ENCODE peak calls at places on chromosomes 13 and 19, in four cellular contexts. One of them, this sample, is unnamed. For H3K9me3, the result is how much of the 10 kb centered on the place peaks cover.

GRCh38 chr13:48251616-48252081 is 18.6 kb downstream of the ITM2B start:
- DNase-seq in left lung: no peak
- DNase-seq in aorta: no peak
- DNase-seq in thoracic aorta: no peak
- DNase-seq in this sample: no peak

GRCh38 chr13:49649244-49649962 is 21.1 kb downstream of the ARL11 start:
- DNase-seq in aorta: no peak
- DNase-seq in thoracic aorta: no peak
- DNase-seq in left lung: no peak
- DNase-seq in this sample: no peak

GRCh38 chr13:109787135-109787954 is 962 bp upstream of the IRS2 start:
- DNase-seq in left lung: peak
- DNase-seq in thoracic aorta: no peak
- DNase-seq in aorta: no peak
- DNase-seq in this sample: no peak

GRCh38 chr13:35927554-35927953 is 203.6 kb downstream of the DCLK1 start:
- DNase-seq in left lung: no peak
- DNase-seq in aorta: no peak
- DNase-seq in thoracic aorta: peak
- DNase-seq in this sample: no peak

GRCh38 chr13:31731923-31732322 is 7.4 kb upstream of the RXFP2 start:
- DNase-seq in thoracic aorta: no peak
- DNase-seq in aorta: no peak
- DNase-seq in left lung: no peak
- DNase-seq in this sample: no peak

GRCh38 chr19:49690073-49690655 is 752 bp upstream of the CPT1C start:
- DNase-seq in thoracic aorta: no peak
- DNase-seq in left lung: no peak
- DNase-seq in aorta: no peak
- DNase-seq in this sample: no peak

GRCh38 chr13:109309625-109310363 is 476.6 kb downstream of the IRS2 start:
- DNase-seq in thoracic aorta: no peak
- DNase-seq in left lung: no peak
- DNase-seq in aorta: no peak
- DNase-seq in this sample: no peak

GRCh38 chr13:28037399-28037798 is 48.9 kb upstream of the URAD start:
- DNase-seq in thoracic aorta: no peak
- DNase-seq in aorta: no peak
- DNase-seq in left lung: no peak
- DNase-seq in this sample: no peak

GRCh38 chr13:21850013-21851006 is 179.4 kb downstream of the FGF9 start:
- DNase-seq in aorta: no peak
- DNase-seq in thoracic aorta: no peak
- DNase-seq in left lung: no peak
- DNase-seq in this sample: no peak

GRCh38 chr13:100210966-100211710 is 122.2 kb downstream of the PCCA start:
- DNase-seq in left lung: no peak
- DNase-seq in aorta: no peak
- DNase-seq in thoracic aorta: no peak
- DNase-seq in this sample: no peak

GRCh38 chr19:2477141-2477710 is 1.3 kb downstream of the GADD45B start:
- DNase-seq in thoracic aorta: no peak
- DNase-seq in left lung: peak
- DNase-seq in aorta: peak
- DNase-seq in this sample: no peak

GRCh38 chr13:113930711-113931637 is 42.9 kb downstream of the C13orf46 start:
- DNase-seq in thoracic aorta: peak
- DNase-seq in left lung: no peak
- DNase-seq in aorta: peak
- DNase-seq in this sample: peak

GRCh38 chr19:7894612-7895309 is 6.5 kb downstream of the LRRC8E start:
- DNase-seq in left lung: peak
- DNase-seq in aorta: no peak
- DNase-seq in thoracic aorta: no peak
- DNase-seq in this sample: no peak

GRCh38 chr19:12784394-12784870 is 6.9 kb upstream of the JUNB start:
- DNase-seq in left lung: no peak
- DNase-seq in aorta: no peak
- DNase-seq in thoracic aorta: no peak
- DNase-seq in this sample: no peak

GRCh38 chr19:48726573-48726972 is 7.0 kb upstream of the MAMSTR start:
- DNase-seq in left lung: no peak
- DNase-seq in thoracic aorta: no peak
- DNase-seq in aorta: no peak
- DNase-seq in this sample: no peak

GRCh38 chr19:50983625-50984292 is at the start of gene KLK7:
- DNase-seq in left lung: no peak
- DNase-seq in thoracic aorta: no peak
- DNase-seq in aorta: no peak
- DNase-seq in this sample: no peak

GRCh38 chr19:45346449-45346848 is 5.9 kb downstream of the KLC3 start:
- DNase-seq in left lung: no peak
- DNase-seq in aorta: no peak
- DNase-seq in thoracic aorta: no peak
- DNase-seq in this sample: no peak

GRCh38 chr19:37902668-37903067 is 3.7 kb downstream of the WDR87 start:
- DNase-seq in left lung: peak
- DNase-seq in aorta: peak
- DNase-seq in thoracic aorta: peak
- DNase-seq in this sample: peak

GRCh38 chr19:35986664-35987570 is 8.1 kb upstream of the SDHAF1 start:
- DNase-seq in thoracic aorta: no peak
- DNase-seq in left lung: no peak
- DNase-seq in aorta: peak
- DNase-seq in this sample: no peak

GRCh38 chr19:2461751-2462634 is 5.2 kb upstream of the LMNB2 start:
- DNase-seq in aorta: peak
- DNase-seq in left lung: peak
- DNase-seq in thoracic aorta: no peak
- DNase-seq in this sample: peak

GRCh38 chr13:105333416-105333815 is 1202.0 kb downstream of the EFNB2 start:
- DNase-seq in aorta: no peak
- DNase-seq in left lung: no peak
- DNase-seq in thoracic aorta: no peak
- DNase-seq in this sample: no peak

GRCh38 chr19:12965017-12965811 is 4.2 kb upstream of the DAND5 start:
- DNase-seq in thoracic aorta: peak
- DNase-seq in aorta: peak
- DNase-seq in left lung: peak
- DNase-seq in this sample: peak

GRCh38 chr19:52397310-52398090 is at the start of gene ZNF528:
- DNase-seq in left lung: peak
- DNase-seq in thoracic aorta: peak
- DNase-seq in aorta: peak
- DNase-seq in this sample: peak

GRCh38 chr19:3982701-3983541 is 2.3 kb downstream of the EEF2 start:
- DNase-seq in left lung: no peak
- DNase-seq in thoracic aorta: no peak
- DNase-seq in aorta: peak
- DNase-seq in this sample: no peak

GRCh38 chr19:44303976-44304568 is 753 bp downstream of the ZNF235 start:
- DNase-seq in thoracic aorta: no peak
- DNase-seq in aorta: no peak
- DNase-seq in left lung: no peak
- DNase-seq in this sample: no peak

GRCh38 chr13:48163066-48163465 is 68.2 kb upstream of the MED4 start:
- DNase-seq in thoracic aorta: no peak
- DNase-seq in aorta: no peak
- DNase-seq in left lung: no peak
- DNase-seq in this sample: no peak

GRCh38 chr13:45658586-45659235 is 43.2 kb upstream of the ERICH6B start:
- DNase-seq in aorta: no peak
- DNase-seq in left lung: no peak
- DNase-seq in thoracic aorta: no peak
- DNase-seq in this sample: no peak

GRCh38 chr19:46423194-46423593 is 5.5 kb downstream of the PNMA8C start:
- DNase-seq in left lung: no peak
- DNase-seq in thoracic aorta: no peak
- DNase-seq in aorta: no peak
- DNase-seq in this sample: no peak

GRCh38 chr19:23382955-23383354 is 12.3 kb downstream of the ZNF91 start:
- DNase-seq in aorta: no peak
- DNase-seq in left lung: no peak
- DNase-seq in thoracic aorta: no peak
- DNase-seq in this sample: no peak

GRCh38 chr19:23384858-23385257 is 10.4 kb downstream of the ZNF91 start:
- DNase-seq in aorta: no peak
- DNase-seq in thoracic aorta: no peak
- DNase-seq in left lung: no peak
- DNase-seq in this sample: no peak

GRCh38 chr19:23378948-23379347 is 16.3 kb downstream of the ZNF91 start:
- DNase-seq in thoracic aorta: no peak
- DNase-seq in left lung: no peak
- DNase-seq in aorta: no peak
- DNase-seq in this sample: no peak

GRCh38 chr19:23384166-23384565 is 11.1 kb downstream of the ZNF91 start:
- DNase-seq in thoracic aorta: no peak
- DNase-seq in left lung: no peak
- DNase-seq in aorta: no peak
- DNase-seq in this sample: no peak

DNA sequence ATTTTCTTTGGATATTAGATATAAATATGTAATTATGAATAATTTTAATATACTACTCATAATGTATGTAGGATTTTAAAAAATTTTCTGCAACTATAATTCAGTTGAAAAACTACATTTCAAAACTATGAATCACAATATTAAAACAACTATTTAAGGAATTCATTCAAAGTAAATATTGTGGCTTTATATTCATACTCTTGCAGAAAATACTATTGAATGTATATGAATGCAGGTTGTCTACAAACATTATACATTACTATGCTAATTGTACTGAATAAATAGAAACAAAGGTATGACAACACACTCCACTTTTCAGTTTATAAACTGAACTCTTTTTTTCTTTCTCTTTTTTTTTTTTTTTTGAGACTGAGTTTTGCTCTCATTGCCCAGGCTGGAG is 14.2 kb downstream of the ZNF91 start:
- DNase-seq in aorta: no peak
- DNase-seq in thoracic aorta: no peak
- DNase-seq in left lung: no peak
- DNase-seq in this sample: no peak
- H3K9me3 ChIP-seq in aorta: under half
- H3K9me3 ChIP-seq in thoracic aorta: half or more
- H3K9me3 ChIP-seq in left lung: half or more
- H3K9me3 ChIP-seq in this sample: half or more

GRCh38 chr19:6238643-6239281 is 41.0 kb downstream of the MLLT1 start:
- DNase-seq in aorta: peak
- DNase-seq in thoracic aorta: no peak
- DNase-seq in left lung: peak
- DNase-seq in this sample: no peak
- H3K27ac ChIP-seq in aorta: peak
- H3K27ac ChIP-seq in thoracic aorta: peak
- H3K27ac ChIP-seq in left lung: peak
- H3K27ac ChIP-seq in this sample: no peak

DNA sequence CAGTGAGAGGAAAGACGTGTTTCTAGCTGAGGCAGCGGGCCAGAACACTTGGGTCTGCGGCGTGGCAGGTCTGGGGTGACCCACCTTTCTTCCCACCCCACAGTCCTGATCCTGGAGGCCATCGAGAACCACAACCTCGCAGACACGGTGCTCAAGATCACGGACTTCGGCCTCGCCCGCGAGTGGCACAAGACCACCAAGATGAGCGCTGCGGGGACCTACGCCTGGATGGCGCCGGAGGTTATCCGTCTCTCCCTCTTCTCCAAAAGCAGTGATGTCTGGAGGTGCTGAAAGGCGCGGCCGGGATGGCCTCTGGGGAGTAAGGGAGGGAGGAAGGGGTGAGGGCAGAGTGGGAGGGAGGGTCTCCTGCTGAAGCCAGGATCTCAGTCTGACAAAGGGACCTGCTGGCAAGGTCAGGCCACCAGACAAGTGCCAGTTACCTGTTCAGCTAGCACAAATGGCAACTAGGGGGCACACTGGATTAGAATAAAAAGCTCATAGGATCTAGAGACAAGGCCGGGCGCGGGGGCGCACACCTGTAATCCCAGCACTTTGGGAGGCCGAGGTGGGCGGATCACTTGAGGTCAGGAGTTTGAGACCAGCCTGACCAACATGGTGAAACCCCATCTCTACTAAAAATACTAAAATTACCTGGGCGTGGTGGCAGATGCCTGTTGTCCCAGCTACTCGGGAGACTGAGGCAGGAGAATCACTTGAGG is 7.2 kb downstream of the MAP3K10 start:
- DNase-seq in aorta: no peak
- DNase-seq in thoracic aorta: no peak
- DNase-seq in left lung: peak
- DNase-seq in this sample: no peak
- H3K9me3 ChIP-seq in aorta: under half
- H3K9me3 ChIP-seq in thoracic aorta: under half
- H3K9me3 ChIP-seq in left lung: under half
- H3K9me3 ChIP-seq in this sample: under half

GRCh38 chr13:79508224-79508961 is 27.4 kb downstream of the NDFIP2 start:
- DNase-seq in thoracic aorta: no peak
- DNase-seq in left lung: no peak
- DNase-seq in aorta: no peak
- DNase-seq in this sample: no peak
- H3K27ac ChIP-seq in thoracic aorta: no peak
- H3K27ac ChIP-seq in left lung: no peak
- H3K27ac ChIP-seq in aorta: no peak
- H3K27ac ChIP-seq in this sample: no peak

GRCh38 chr19:27522223-27522622 is 1690.7 kb downstream of the UQCRFS1 start:
- DNase-seq in aorta: no peak
- DNase-seq in thoracic aorta: no peak
- DNase-seq in left lung: no peak
- DNase-seq in this sample: no peak
- H3K9me3 ChIP-seq in aorta: under half
- H3K9me3 ChIP-seq in thoracic aorta: under half
- H3K9me3 ChIP-seq in left lung: half or more
- H3K9me3 ChIP-seq in this sample: half or more

GRCh38 chr19:18501832-18502231 is 20.0 kb downstream of the ELL start:
- DNase-seq in left lung: no peak
- DNase-seq in thoracic aorta: no peak
- DNase-seq in aorta: peak
- DNase-seq in this sample: no peak
- H3K27ac ChIP-seq in left lung: peak
- H3K27ac ChIP-seq in thoracic aorta: peak
- H3K27ac ChIP-seq in aorta: no peak
- H3K27ac ChIP-seq in this sample: no peak

GRCh38 chr13:104086205-104086604 is 1020.0 kb upstream of the SLC10A2 start:
- DNase-seq in left lung: no peak
- DNase-seq in aorta: no peak
- DNase-seq in thoracic aorta: no peak
- DNase-seq in this sample: no peak
- H3K9me3 ChIP-seq in left lung: under half
- H3K9me3 ChIP-seq in aorta: under half
- H3K9me3 ChIP-seq in thoracic aorta: under half
- H3K9me3 ChIP-seq in this sample: under half

This sample was measured in CD4-positive, alpha-beta T cell.